ENCODE peak calls at places on chromosomes 5 and 9, in five cellular contexts. One of them, this sample, is unnamed.
A peak's percentile ranks its signal among the peaks of the same experiment; 100 is the strongest.

GRCh38 chr5:82105457-82105856 is 133.6 kb downstream of the ATG10 start:
- DNase-seq in SW 1271: no peak
- DNase-seq in GM20000: no peak
- DNase-seq in substantia nigra: no peak
- DNase-seq in NCI-H446: no peak
- DNase-seq in this sample: no peak

GRCh38 chr5:68709229-68709628 is 384.6 kb upstream of the SLC30A5 start:
- DNase-seq in SW 1271: no peak
- DNase-seq in GM20000: no peak
- DNase-seq in substantia nigra: no peak
- DNase-seq in NCI-H446: no peak
- DNase-seq in this sample: no peak

GRCh38 chr5:170584446-170584845 is 80.6 kb downstream of the KCNIP1 start:
- DNase-seq in SW 1271: no peak
- DNase-seq in GM20000: no peak
- DNase-seq in substantia nigra: no peak
- DNase-seq in NCI-H446: no peak
- DNase-seq in this sample: no peak

GRCh38 chr9:37679649-37680402 is 29.1 kb downstream of the FRMPD1 start:
- DNase-seq in SW 1271: no peak
- DNase-seq in GM20000: no peak
- DNase-seq in substantia nigra: no peak
- DNase-seq in NCI-H446: no peak
- DNase-seq in this sample: no peak

GRCh38 chr9:88460583-88461332 is 72.5 kb downstream of the SPIN1 start:
- DNase-seq in SW 1271: no peak
- DNase-seq in GM20000: no peak
- DNase-seq in substantia nigra: no peak
- DNase-seq in NCI-H446: no peak
- DNase-seq in this sample: no peak

GRCh38 chr9:98182889-98183599 is 9.4 kb downstream of the CORO2A start:
- DNase-seq in SW 1271: no peak
- DNase-seq in GM20000: no peak
- DNase-seq in substantia nigra: no peak
- DNase-seq in NCI-H446: no peak
- DNase-seq in this sample: no peak

GRCh38 chr5:154163327-154163997 is 27.1 kb upstream of the GALNT10 start:
- DNase-seq in SW 1271: no peak
- DNase-seq in GM20000: no peak
- DNase-seq in substantia nigra: no peak
- DNase-seq in NCI-H446: no peak
- DNase-seq in this sample: no peak

GRCh38 chr9:86449246-86449645 is 95.0 kb upstream of the TUT7 start:
- DNase-seq in SW 1271: no peak
- DNase-seq in GM20000: no peak
- DNase-seq in substantia nigra: no peak
- DNase-seq in NCI-H446: no peak
- DNase-seq in this sample: no peak

GRCh38 chr9:106482733-106483132 is 380.2 kb upstream of the ZNF462 start:
- DNase-seq in SW 1271: peak; percentile 11
- DNase-seq in GM20000: no peak
- DNase-seq in substantia nigra: no peak
- DNase-seq in NCI-H446: no peak
- DNase-seq in this sample: no peak

GRCh38 chr5:170821257-170821800 is 37.8 kb downstream of the GABRP start:
- DNase-seq in SW 1271: no peak
- DNase-seq in GM20000: no peak
- DNase-seq in substantia nigra: no peak
- DNase-seq in NCI-H446: no peak
- DNase-seq in this sample: no peak

This sample was measured in GM10248.